ENCODE peak calls at places on chromosomes 5 and 9, in six cellular contexts. U is cardiac muscle cell, O is mammary epithelial cell, L is left ventricle myocardium inferior, P is left lung, W is A673. I is an unnamed sample.
A peak's percentile ranks its signal among the peaks of the same experiment; 100 is the strongest.

GRCh38 chr5:118857700-118858099 is 130.6 kb downstream of the DTWD2 start:
- DNase-seq in P (no peak), U (peak; percentile 3), W (no peak), L (no peak), O (peak; percentile 65), I (peak; percentile 2)

GRCh38 chr5:173420108-173420507 is 91.9 kb upstream of the STC2 start:
- DNase-seq in O (no peak), P (no peak), W (no peak), U (no peak), L (no peak), I (no peak)

GRCh38 chr9:35731415-35732184 is 395 bp downstream of the TLN1 start:
- DNase-seq in P (no peak), U (no peak), W (peak; percentile 52), L (no peak), O (no peak), I (no peak)

GRCh38 chr5:177371705-177372533 is 12.3 kb upstream of the SLC34A1 start:
- DNase-seq in W (no peak), O (no peak), L (no peak), P (no peak), U (no peak), I (no peak)

GRCh38 chr9:91803143-91803940 is 146.7 kb downstream of the ROR2 start:
- DNase-seq in O (no peak), U (peak; percentile 49), P (no peak), W (no peak), L (no peak), I (no peak)

GRCh38 chr9:116099821-116100220 is 53.8 kb upstream of the PAPPA start:
- DNase-seq in U (peak; percentile 78), P (no peak), O (peak; percentile 70), W (no peak), L (no peak), I (no peak)

GRCh38 chr5:109743770-109744212 is 54.1 kb downstream of the MAN2A1 start:
- DNase-seq in W (peak; percentile 93), P (no peak), O (peak; percentile 80), U (peak; percentile 79), L (no peak), I (no peak)

GRCh38 chr9:2109066-2109650 is 94.0 kb downstream of the SMARCA2 start:
- DNase-seq in P (no peak), W (peak; percentile 16), U (no peak), O (no peak), L (no peak), I (no peak)

GRCh38 chr5:95973793-95974325 is 12.2 kb upstream of the ELL2 start:
- DNase-seq in P (no peak), W (peak; percentile 58), U (peak; percentile 79), L (no peak), O (no peak), I (no peak)

DNA sequence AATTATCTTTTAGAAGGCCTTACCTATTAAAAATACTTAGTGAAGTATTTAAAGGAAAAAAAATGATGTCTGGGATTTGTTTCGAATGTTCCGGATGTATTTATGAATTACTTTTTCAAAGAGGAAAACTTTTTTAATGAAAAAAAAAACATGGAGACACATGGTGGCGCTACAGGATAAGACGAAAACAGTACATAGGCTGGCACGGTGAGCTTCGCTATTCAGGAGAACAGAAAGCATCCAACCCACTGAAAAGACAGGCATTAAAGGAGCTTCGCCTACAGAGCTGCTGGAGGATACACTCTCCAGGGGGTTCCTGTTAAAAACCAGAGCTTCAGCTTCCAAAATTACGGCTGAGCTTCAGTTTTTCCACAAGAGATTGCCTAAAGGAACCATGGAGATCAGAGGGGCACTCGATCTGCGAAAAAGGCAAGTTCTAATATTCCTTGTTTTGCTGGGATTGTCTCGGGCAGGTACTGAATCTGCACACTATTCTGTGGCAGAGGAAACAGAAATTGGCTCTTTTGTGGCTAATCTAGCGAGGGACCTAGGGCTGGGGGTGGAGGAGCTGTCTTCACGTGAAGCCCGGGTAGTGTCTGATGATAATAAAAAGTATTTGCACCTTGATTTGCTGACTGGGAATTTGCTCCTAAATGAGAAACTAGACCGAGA is at the start of gene PCDHB14:
- DNase-seq in O (peak; percentile 65), L (no peak), U (peak; percentile 27), W (peak; percentile 95), P (no peak), I (no peak)
- H3K9me3 ChIP-seq in O (peaks cover 6% of the 10 kb centered on the region), L (peaks cover 99% of the 10 kb centered on the region), U (no peaks in the 10 kb centered on the region), W (peaks cover 18% of the 10 kb centered on the region), P (no peaks in the 10 kb centered on the region), I (peaks cover 5% of the 10 kb centered on the region)

GRCh38 chr9:95102572-95102971 is 214.9 kb downstream of the FANCC start:
- DNase-seq in W (no peak), O (no peak), U (no peak), L (no peak), P (no peak), I (no peak)

GRCh38 chr9:95104088-95104960 is 213.2 kb downstream of the FANCC start:
- DNase-seq in L (no peak), W (no peak), U (peak; percentile 15), O (no peak), P (no peak), I (no peak)

GRCh38 chr9:95102001-95102433 is 215.5 kb downstream of the FANCC start:
- DNase-seq in U (no peak), P (no peak), O (peak; percentile 99), L (no peak), W (no peak), I (no peak)

GRCh38 chr9:95104966-95105365 is 212.5 kb downstream of the FANCC start:
- DNase-seq in U (no peak), P (no peak), O (no peak), L (no peak), W (no peak), I (no peak)

DNA sequence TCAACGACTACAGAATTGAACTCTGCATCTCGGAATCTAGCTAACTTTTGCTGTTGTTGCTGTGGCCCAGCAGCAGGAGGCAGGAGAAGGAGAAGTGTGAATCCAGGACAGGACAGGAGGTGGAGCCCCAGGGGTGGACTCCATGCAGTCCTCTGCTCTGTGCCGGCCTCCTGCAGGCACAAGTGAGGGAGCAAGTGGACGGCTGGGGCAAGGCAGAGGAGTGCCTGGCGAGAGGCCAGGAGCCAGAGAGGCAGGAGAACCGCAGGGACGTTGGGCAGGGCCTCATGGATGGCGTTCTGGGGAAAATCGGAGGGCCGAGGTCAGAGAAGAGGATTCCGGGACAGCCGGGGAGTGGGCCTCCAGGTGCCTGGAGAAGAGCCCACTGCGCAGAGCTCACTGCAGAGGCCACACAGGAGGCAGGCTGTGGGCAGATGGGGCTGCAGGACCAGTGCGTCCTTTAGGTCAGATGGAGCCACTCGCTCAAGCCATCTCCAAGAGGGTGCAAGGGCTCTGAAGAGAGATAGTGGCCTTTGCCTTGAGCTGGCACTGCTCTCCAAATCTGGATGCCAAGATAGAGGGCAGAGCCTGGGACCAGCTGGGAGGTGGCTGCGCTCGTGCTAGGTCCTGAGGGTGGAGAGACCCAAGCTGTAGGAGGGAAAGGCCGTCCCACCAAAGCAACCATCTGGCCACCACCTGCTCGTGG is 214.0 kb downstream of the FANCC start:
- DNase-seq in U (peak; percentile 20), O (no peak), L (peak; percentile 58), P (peak; percentile 76), W (no peak), I (no peak)
- TF ChIP-seq CTCF in U (peak; percentile 19), O (no peak), L (no peak), P (no peak), W (no peak), I (peak; percentile 25)

GRCh38 chr5:141320225-141321169 is at the start of gene TAF7:
- DNase-seq in O (peak; percentile 87), W (peak; percentile 97), P (peak; percentile 96), L (peak; percentile 89), U (peak; percentile 96), I (peak; percentile 95)
- H3K9me3 ChIP-seq in O (peaks cover 42% of the 10 kb centered on the region), W (peaks cover 53% of the 10 kb centered on the region), P (peaks cover 6% of the 10 kb centered on the region), L (peaks cover 60% of the 10 kb centered on the region), U (peaks cover 7% of the 10 kb centered on the region), I (peaks cover 22% of the 10 kb centered on the region)

DNA sequence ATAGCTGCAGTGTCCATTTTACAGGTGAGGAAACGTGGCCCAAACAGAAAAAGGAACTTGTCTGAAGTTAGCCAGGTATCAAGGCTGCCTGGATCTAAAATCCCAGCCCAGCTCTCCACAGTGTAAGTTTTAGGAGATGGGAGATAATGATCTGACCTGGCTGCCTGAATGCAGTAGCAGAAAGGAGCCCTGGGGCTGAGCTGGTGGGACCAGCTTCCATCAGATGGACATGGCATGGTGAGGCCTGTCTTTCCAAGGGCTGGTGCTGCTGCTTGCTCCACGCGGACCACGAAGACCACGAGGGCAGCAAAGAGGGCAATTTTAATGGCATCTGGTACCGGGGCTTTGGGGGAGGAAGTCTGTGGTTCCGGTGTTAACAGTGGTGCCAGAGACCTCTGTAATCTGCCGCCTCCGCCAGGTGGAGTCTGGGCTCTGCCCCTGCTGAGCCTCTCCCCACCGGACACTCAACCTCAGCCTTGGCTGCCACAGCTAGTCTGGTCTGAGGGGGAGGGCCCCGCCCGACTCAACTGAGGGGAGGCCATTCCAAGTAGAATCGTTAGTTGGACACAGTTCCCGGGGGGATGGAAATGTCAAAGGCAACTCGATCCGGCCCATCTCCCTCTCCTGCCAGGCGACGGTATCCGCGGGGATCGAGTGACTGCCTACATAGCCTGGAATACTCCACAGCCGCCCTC is 650 bp downstream of the MYORG start:
- DNase-seq in O (peak; percentile 58), L (peak; percentile 56), U (no peak), P (peak; percentile 85), W (peak; percentile 37), I (peak; percentile 78)
- TF ChIP-seq CTCF in O (peak; percentile 20), L (peak; percentile 38), U (peak; percentile 7), P (no peak), W (no peak), I (peak; percentile 47)

GRCh38 chr9:13388157-13388556 is 108.7 kb upstream of the MPDZ start:
- DNase-seq in W (no peak), O (no peak), P (no peak), L (no peak), U (peak; percentile 60), I (no peak)
- H3K9me3 ChIP-seq in W (peaks cover 23% of the 10 kb centered on the region), O (peaks cover 2% of the 10 kb centered on the region), P (no peaks in the 10 kb centered on the region), L (peaks cover 54% of the 10 kb centered on the region), U (no peaks in the 10 kb centered on the region), I (no peaks in the 10 kb centered on the region)

DNA sequence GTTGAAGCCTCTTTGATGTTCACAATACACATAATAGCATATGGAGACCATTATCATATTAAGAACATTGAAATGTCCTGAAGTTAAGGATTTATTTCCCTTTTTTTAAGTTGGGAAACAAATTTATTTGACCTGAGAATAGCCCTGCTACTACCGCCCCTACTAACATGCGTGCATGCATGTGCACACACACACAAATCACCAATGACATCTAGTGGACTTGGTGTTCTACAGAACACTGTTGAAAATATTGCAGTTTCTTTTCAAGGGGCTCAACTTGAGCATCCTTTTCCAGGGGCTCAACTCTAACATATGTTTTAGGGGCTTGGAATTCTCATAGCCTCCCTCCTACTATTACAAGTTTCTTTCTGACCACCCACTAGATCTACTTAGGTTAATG is 124.9 kb upstream of the C6 start:
- DNase-seq in U (peak; percentile 37), P (no peak), O (no peak), L (no peak), W (no peak), I (no peak)
- TF ChIP-seq CTCF in U (no peak), P (no peak), O (no peak), L (no peak), W (peak; percentile 34), I (no peak)

DNA sequence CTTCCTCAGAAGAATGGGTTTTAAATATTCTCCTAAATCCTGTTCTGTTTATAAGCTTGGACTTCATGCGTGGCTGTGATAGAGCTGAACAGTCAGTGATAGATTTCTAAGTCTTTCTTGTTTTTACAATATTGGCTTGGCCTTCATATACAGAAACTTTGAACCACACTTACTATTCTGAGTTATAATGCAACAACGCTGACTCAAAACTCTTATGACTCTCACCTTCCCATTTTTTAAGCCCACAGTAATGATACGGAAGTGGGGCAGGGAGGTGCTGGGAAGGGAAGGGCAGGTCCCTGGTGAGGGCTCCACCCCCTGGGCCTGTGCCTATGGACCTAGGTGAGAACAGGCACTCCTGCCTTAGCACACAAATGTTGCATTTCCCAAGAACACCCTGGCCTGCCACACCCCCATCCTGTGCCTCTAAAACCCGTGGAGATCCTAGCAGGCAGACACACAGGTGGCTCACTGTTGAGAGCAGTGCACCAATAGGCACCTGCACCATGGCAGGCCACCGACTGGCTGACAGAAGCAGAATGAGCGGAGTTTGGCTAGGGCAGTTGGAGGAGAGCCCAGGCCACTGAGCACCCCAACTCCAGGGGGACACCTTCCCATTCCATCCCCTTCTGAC is 376.7 kb downstream of the GABRG2 start:
- DNase-seq in P (peak; percentile 27), L (no peak), U (no peak), O (no peak), W (no peak), I (peak; percentile 26)
- H3K9me3 ChIP-seq in P (no peaks in the 10 kb centered on the region), L (no peaks in the 10 kb centered on the region), U (no peaks in the 10 kb centered on the region), O (peaks cover 4% of the 10 kb centered on the region), W (no peaks in the 10 kb centered on the region), I (no peaks in the 10 kb centered on the region)

I was measured in Caco-2.